ENCODE peak calls at places on chromosomes 4 and X, in seven cellular contexts. One of them, this sample, is unnamed.
A peak's percentile ranks its signal among the peaks of the same experiment; 100 is the strongest.

GRCh38 chrX:122622800-122623199 is 561.3 kb upstream of the GRIA3 start:
- DNase-seq in stomach: no peak
- DNase-seq in breast epithelium: no peak
- DNase-seq in esophagus muscularis mucosa: no peak
- DNase-seq in upper lobe of left lung: no peak
- DNase-seq in A549: no peak
- DNase-seq in GM12878: no peak
- DNase-seq in this sample: no peak

GRCh38 chrX:97234471-97235097 is 350.9 kb downstream of the RPA4 start:
- DNase-seq in stomach: no peak
- DNase-seq in A549: no peak
- DNase-seq in breast epithelium: no peak
- DNase-seq in GM12878: peak; percentile 27
- DNase-seq in upper lobe of left lung: no peak
- DNase-seq in esophagus muscularis mucosa: no peak
- DNase-seq in this sample: no peak

GRCh38 chr4:55036405-55036804 is 89.0 kb downstream of the KDR start:
- DNase-seq in upper lobe of left lung: no peak
- DNase-seq in GM12878: no peak
- DNase-seq in A549: no peak
- DNase-seq in esophagus muscularis mucosa: no peak
- DNase-seq in stomach: no peak
- DNase-seq in breast epithelium: no peak
- DNase-seq in this sample: no peak

GRCh38 chr4:75849459-75849858 is 52.8 kb downstream of the PPEF2 start:
- DNase-seq in upper lobe of left lung: peak; percentile 30
- DNase-seq in GM12878: no peak
- DNase-seq in breast epithelium: no peak
- DNase-seq in A549: no peak
- DNase-seq in stomach: no peak
- DNase-seq in esophagus muscularis mucosa: no peak
- DNase-seq in this sample: no peak

GRCh38 chr4:173699841-173700475 is 169.9 kb upstream of the HAND2 start:
- DNase-seq in stomach: no peak
- DNase-seq in GM12878: no peak
- DNase-seq in upper lobe of left lung: no peak
- DNase-seq in A549: no peak
- DNase-seq in breast epithelium: no peak
- DNase-seq in esophagus muscularis mucosa: no peak
- DNase-seq in this sample: no peak

GRCh38 chrX:40169193-40170086 is 71.7 kb upstream of the BCOR start:
- DNase-seq in breast epithelium: no peak
- DNase-seq in GM12878: no peak
- DNase-seq in A549: peak; percentile 73
- DNase-seq in upper lobe of left lung: peak; percentile 83
- DNase-seq in stomach: peak; percentile 74
- DNase-seq in esophagus muscularis mucosa: no peak
- DNase-seq in this sample: no peak

GRCh38 chr4:176964116-176964691 is 171.5 kb upstream of the VEGFC start:
- DNase-seq in upper lobe of left lung: no peak
- DNase-seq in GM12878: no peak
- DNase-seq in A549: no peak
- DNase-seq in breast epithelium: no peak
- DNase-seq in stomach: no peak
- DNase-seq in esophagus muscularis mucosa: no peak
- DNase-seq in this sample: no peak

GRCh38 chr4:40199999-40200880 is 3.4 kb downstream of the RHOH start:
- DNase-seq in breast epithelium: no peak
- DNase-seq in stomach: peak; percentile 43
- DNase-seq in upper lobe of left lung: no peak
- DNase-seq in GM12878: peak; percentile 93
- DNase-seq in A549: no peak
- DNase-seq in esophagus muscularis mucosa: no peak
- DNase-seq in this sample: no peak

GRCh38 chrX:30702736-30703135 is 49.5 kb downstream of the GK start:
- DNase-seq in stomach: no peak
- DNase-seq in breast epithelium: no peak
- DNase-seq in esophagus muscularis mucosa: no peak
- DNase-seq in upper lobe of left lung: no peak
- DNase-seq in GM12878: no peak
- DNase-seq in A549: no peak
- DNase-seq in this sample: no peak

GRCh38 chr4:94995684-94996394 is 238.1 kb downstream of the BMPR1B start:
- DNase-seq in breast epithelium: no peak
- DNase-seq in GM12878: no peak
- DNase-seq in upper lobe of left lung: no peak
- DNase-seq in A549: no peak
- DNase-seq in esophagus muscularis mucosa: no peak
- DNase-seq in stomach: no peak
- DNase-seq in this sample: no peak

GRCh38 chr4:56086561-56086960 is 137.8 kb downstream of the CEP135 start:
- DNase-seq in breast epithelium: no peak
- DNase-seq in stomach: no peak
- DNase-seq in upper lobe of left lung: no peak
- DNase-seq in A549: no peak
- DNase-seq in GM12878: no peak
- DNase-seq in esophagus muscularis mucosa: no peak
- DNase-seq in this sample: no peak

GRCh38 chr4:147950261-147950660 is 218.4 kb downstream of the ARHGAP10 start:
- DNase-seq in upper lobe of left lung: no peak
- DNase-seq in breast epithelium: no peak
- DNase-seq in A549: no peak
- DNase-seq in stomach: no peak
- DNase-seq in esophagus muscularis mucosa: no peak
- DNase-seq in GM12878: no peak
- DNase-seq in this sample: no peak

GRCh38 chr4:82710202-82710929 is 88.2 kb downstream of the SCD5 start:
- DNase-seq in esophagus muscularis mucosa: no peak
- DNase-seq in GM12878: no peak
- DNase-seq in stomach: no peak
- DNase-seq in upper lobe of left lung: no peak
- DNase-seq in A549: no peak
- DNase-seq in breast epithelium: no peak
- DNase-seq in this sample: no peak

GRCh38 chr4:55618546-55619143 is 17.5 kb downstream of the NMU start:
- DNase-seq in breast epithelium: no peak
- DNase-seq in stomach: no peak
- DNase-seq in esophagus muscularis mucosa: no peak
- DNase-seq in upper lobe of left lung: no peak
- DNase-seq in GM12878: no peak
- DNase-seq in A549: no peak
- DNase-seq in this sample: no peak

GRCh38 chrX:10158279-10158939 is 1.6 kb downstream of the CLCN4 start:
- DNase-seq in A549: peak; percentile 25
- DNase-seq in stomach: no peak
- DNase-seq in breast epithelium: no peak
- DNase-seq in GM12878: no peak
- DNase-seq in esophagus muscularis mucosa: no peak
- DNase-seq in upper lobe of left lung: peak; percentile 90
- DNase-seq in this sample: no peak

GRCh38 chrX:47273011-47273730 is 40.4 kb downstream of the USP11 start:
- DNase-seq in upper lobe of left lung: no peak
- DNase-seq in esophagus muscularis mucosa: no peak
- DNase-seq in breast epithelium: no peak
- DNase-seq in A549: no peak
- DNase-seq in GM12878: no peak
- DNase-seq in stomach: no peak
- DNase-seq in this sample: no peak

GRCh38 chrX:153599192-153600031 is 473 bp upstream of the CCNQ start:
- DNase-seq in breast epithelium: peak; percentile 77
- DNase-seq in A549: peak; percentile 77
- DNase-seq in stomach: peak; percentile 90
- DNase-seq in esophagus muscularis mucosa: peak; percentile 92
- DNase-seq in upper lobe of left lung: peak; percentile 98
- DNase-seq in GM12878: peak; percentile 33
- DNase-seq in this sample: no peak

GRCh38 chr4:24598025-24598424 is 13.7 kb upstream of the DHX15 start:
- DNase-seq in stomach: peak; percentile 72
- DNase-seq in GM12878: no peak
- DNase-seq in upper lobe of left lung: no peak
- DNase-seq in breast epithelium: no peak
- DNase-seq in esophagus muscularis mucosa: no peak
- DNase-seq in A549: peak; percentile 27
- DNase-seq in this sample: no peak

GRCh38 chr4:150082241-150082640 is 4.0 kb downstream of the DCLK2 start:
- DNase-seq in upper lobe of left lung: no peak
- DNase-seq in GM12878: peak; percentile 28
- DNase-seq in breast epithelium: no peak
- DNase-seq in esophagus muscularis mucosa: no peak
- DNase-seq in stomach: peak; percentile 34
- DNase-seq in A549: no peak
- DNase-seq in this sample: no peak

GRCh38 chr4:150080875-150081274 is 2.6 kb downstream of the DCLK2 start:
- DNase-seq in stomach: no peak
- DNase-seq in GM12878: no peak
- DNase-seq in esophagus muscularis mucosa: no peak
- DNase-seq in upper lobe of left lung: no peak
- DNase-seq in breast epithelium: no peak
- DNase-seq in A549: no peak
- DNase-seq in this sample: no peak

GRCh38 chr4:150080335-150080734 is 2.1 kb downstream of the DCLK2 start:
- DNase-seq in stomach: no peak
- DNase-seq in GM12878: no peak
- DNase-seq in upper lobe of left lung: no peak
- DNase-seq in breast epithelium: no peak
- DNase-seq in esophagus muscularis mucosa: no peak
- DNase-seq in A549: no peak
- DNase-seq in this sample: no peak

GRCh38 chr4:150078996-150079581 is 844 bp downstream of the DCLK2 start:
- DNase-seq in A549: peak; percentile 22
- DNase-seq in GM12878: no peak
- DNase-seq in esophagus muscularis mucosa: no peak
- DNase-seq in upper lobe of left lung: peak; percentile 84
- DNase-seq in stomach: no peak
- DNase-seq in breast epithelium: peak; percentile 51
- DNase-seq in this sample: no peak

DNA sequence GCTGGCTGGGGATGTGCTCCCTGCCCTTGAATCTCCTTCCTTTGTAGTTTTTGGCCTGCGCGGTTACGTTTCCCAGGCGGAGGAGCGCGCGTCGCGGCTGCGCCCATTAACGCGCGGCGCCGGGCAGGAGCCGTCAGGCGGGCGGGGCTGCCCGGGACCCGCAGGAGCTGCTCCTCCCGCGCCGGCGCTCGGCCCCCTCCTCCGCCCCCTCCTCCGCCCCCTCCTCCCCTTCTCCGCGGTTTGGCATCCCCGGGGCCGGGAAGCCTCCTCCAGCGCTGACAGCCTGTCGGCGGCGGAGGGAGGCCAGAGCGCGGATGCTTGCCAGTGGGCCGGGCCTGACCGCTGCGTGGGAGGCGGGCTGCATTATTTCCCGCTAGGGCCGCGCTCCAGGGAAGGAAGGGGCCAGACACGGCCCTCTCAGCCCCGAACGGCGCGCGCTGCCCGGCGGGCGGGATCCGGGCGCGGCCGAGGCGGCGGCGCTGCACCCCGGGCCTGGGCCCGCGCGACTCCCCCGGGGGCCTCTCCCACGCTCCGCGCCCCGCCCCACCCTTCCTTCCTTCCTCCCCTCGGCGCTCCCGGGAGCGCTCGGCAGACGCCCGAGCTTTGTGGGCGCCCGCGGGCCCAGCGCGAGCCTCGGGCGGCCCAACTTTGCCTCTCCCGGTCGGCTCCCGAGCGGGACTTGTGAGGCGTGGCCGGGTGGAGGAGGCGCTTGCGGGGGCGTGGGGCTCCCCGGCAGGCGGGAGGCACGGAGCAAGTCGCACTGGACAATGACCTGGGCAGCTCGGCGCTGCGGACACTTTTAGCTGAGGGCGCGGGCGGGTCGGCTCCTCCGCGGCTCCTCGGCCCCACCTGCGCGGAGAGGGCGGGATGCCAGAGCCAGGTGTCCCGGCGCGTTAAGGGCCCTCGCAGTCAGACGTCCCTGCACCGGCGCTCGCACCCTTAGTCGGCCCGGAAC is at the start of gene DCLK2:
- DNase-seq in stomach: peak; percentile 55
- DNase-seq in upper lobe of left lung: peak; percentile 94
- DNase-seq in GM12878: no peak
- DNase-seq in esophagus muscularis mucosa: peak; percentile 93
- DNase-seq in breast epithelium: peak; percentile 66
- DNase-seq in A549: peak; percentile 55
- DNase-seq in this sample: no peak
- TF ChIP-seq POLR2A in stomach: no peak
- TF ChIP-seq POLR2A in upper lobe of left lung: no peak
- TF ChIP-seq POLR2A in GM12878: no peak
- TF ChIP-seq POLR2A in esophagus muscularis mucosa: no peak
- TF ChIP-seq POLR2A in breast epithelium: no peak
- TF ChIP-seq POLR2A in A549: peak; percentile 41
- TF ChIP-seq POLR2A in this sample: no peak

GRCh38 chr4:140150886-140151699 is 2.9 kb downstream of the MAML3 start:
- DNase-seq in GM12878: no peak
- DNase-seq in A549: peak; percentile 55
- DNase-seq in upper lobe of left lung: peak; percentile 95
- DNase-seq in breast epithelium: peak; percentile 85
- DNase-seq in esophagus muscularis mucosa: peak; percentile 97
- DNase-seq in stomach: peak; percentile 88
- DNase-seq in this sample: no peak
- TF ChIP-seq POLR2A in GM12878: no peak
- TF ChIP-seq POLR2A in A549: peak; percentile 5
- TF ChIP-seq POLR2A in upper lobe of left lung: peak; percentile 71
- TF ChIP-seq POLR2A in breast epithelium: no peak
- TF ChIP-seq POLR2A in esophagus muscularis mucosa: peak; percentile 47
- TF ChIP-seq POLR2A in stomach: no peak
- TF ChIP-seq POLR2A in this sample: peak; percentile 44

DNA sequence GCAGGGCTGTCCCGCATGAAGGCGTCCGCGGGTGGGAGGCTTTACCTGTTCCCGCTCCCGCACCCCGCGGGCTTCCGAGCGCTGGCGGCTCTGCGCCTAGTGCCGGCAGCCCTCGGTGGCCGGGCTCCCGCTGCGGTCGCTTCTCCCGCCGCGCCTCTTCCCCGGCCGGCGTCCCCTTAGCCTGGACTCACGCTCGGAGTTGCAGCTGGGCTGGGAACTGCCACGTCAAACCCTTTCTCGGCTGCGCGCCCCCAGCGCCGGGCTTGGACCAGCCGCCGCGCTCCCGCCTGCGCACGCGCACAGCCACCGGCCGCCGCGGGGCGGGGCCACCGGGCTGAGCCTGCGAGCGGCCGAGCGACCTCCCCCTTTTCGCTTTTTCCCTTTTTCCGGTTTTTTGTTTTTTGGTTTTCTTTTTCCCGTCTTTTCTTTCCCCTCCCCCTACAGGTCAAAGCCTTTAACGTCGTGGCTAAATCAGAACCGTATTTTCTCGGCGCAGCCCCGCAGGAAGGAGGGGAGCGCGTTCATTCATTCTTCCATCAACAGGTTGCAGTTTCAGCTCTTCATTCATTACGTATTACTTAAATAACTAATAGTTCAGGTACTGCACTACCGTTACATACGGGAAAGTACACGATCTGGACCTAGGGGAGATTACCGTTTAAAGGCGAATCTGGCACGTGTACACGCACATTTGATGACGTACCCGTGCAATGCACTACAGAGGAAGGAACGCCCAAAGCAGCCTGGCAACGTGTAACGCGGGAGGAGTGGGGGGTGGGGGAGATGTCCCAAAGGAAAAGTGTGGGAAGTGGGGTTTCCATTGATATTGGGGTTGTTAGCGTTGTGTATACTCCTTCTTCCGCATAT is at the start of gene SEC24D:
- DNase-seq in A549: peak; percentile 81
- DNase-seq in GM12878: no peak
- DNase-seq in breast epithelium: peak; percentile 77
- DNase-seq in esophagus muscularis mucosa: peak; percentile 94
- DNase-seq in upper lobe of left lung: peak; percentile 98
- DNase-seq in stomach: peak; percentile 91
- DNase-seq in this sample: no peak
- TF ChIP-seq POLR2A in A549: no peak
- TF ChIP-seq POLR2A in GM12878: peak; percentile 84
- TF ChIP-seq POLR2A in breast epithelium: no peak
- TF ChIP-seq POLR2A in esophagus muscularis mucosa: peak; percentile 45
- TF ChIP-seq POLR2A in upper lobe of left lung: peak; percentile 77
- TF ChIP-seq POLR2A in stomach: no peak
- TF ChIP-seq POLR2A in this sample: no peak

GRCh38 chr4:184193556-184194525 is 23.8 kb downstream of the ENPP6 start:
- DNase-seq in stomach: no peak
- DNase-seq in breast epithelium: no peak
- DNase-seq in GM12878: no peak
- DNase-seq in A549: no peak
- DNase-seq in upper lobe of left lung: no peak
- DNase-seq in esophagus muscularis mucosa: no peak
- DNase-seq in this sample: no peak
- TF ChIP-seq POLR2A in stomach: no peak
- TF ChIP-seq POLR2A in breast epithelium: no peak
- TF ChIP-seq POLR2A in GM12878: no peak
- TF ChIP-seq POLR2A in A549: no peak
- TF ChIP-seq POLR2A in upper lobe of left lung: no peak
- TF ChIP-seq POLR2A in esophagus muscularis mucosa: no peak
- TF ChIP-seq POLR2A in this sample: no peak

This sample was measured in vagina.